ENCODE peak calls at places on chromosomes 7 and 10, in four cellular contexts. O is neural progenitor cell, Z is astrocyte, J is keratinocyte. U is an unnamed sample.

GRCh38 chr10:62766383-62766782 is 38.1 kb upstream of the ADO start:
- DNase-seq in O (no peak), Z (no peak), J (no peak), U (peak; percentile 59)

GRCh38 chr7:47215049-47215448 is 366.9 kb downstream of the TNS3 start:
- DNase-seq in O (no peak), Z (no peak), J (no peak), U (no peak)

GRCh38 chr10:43983405-43983804 is 334.7 kb upstream of the ZNF32 start:
- DNase-seq in O (no peak), Z (no peak), J (no peak), U (no peak)

GRCh38 chr7:43496596-43496995 is 86.3 kb upstream of the STK17A start:
- DNase-seq in O (no peak), Z (no peak), J (no peak), U (no peak)

GRCh38 chr10:15461353-15462108 is 90.4 kb upstream of the FAM171A1 start:
- DNase-seq in O (no peak), Z (no peak), J (no peak), U (peak; percentile 38)

GRCh38 chr10:96835826-96836365 is 3.8 kb downstream of the LCOR start:
- DNase-seq in O (no peak), Z (no peak), J (no peak), U (peak; percentile 25)

GRCh38 chr7:92325850-92326249 is 80.1 kb downstream of the ANKIB1 start:
- DNase-seq in O (no peak), Z (no peak), J (no peak), U (no peak)

GRCh38 chr7:146129296-146129695 is 12.7 kb downstream of the CNTNAP2 start:
- DNase-seq in O (peak; percentile 30), Z (no peak), J (no peak), U (no peak)

GRCh38 chr7:37642028-37642540 is 41.5 kb upstream of the GPR141 start:
- DNase-seq in O (peak; percentile 10), Z (no peak), J (no peak), U (no peak)

GRCh38 chr7:111091623-111092370 is 870 bp downstream of the LRRN3 start:
- DNase-seq in O (peak; percentile 79), Z (no peak), J (no peak), U (no peak)

GRCh38 chr10:125554016-125554703 is 128.8 kb downstream of the TEX36 start:
- DNase-seq in O (no peak), Z (no peak), J (no peak), U (no peak)

GRCh38 chr7:34073676-34074075 is 168.3 kb downstream of the BMPER start:
- DNase-seq in O (no peak), Z (no peak), J (no peak), U (no peak)

GRCh38 chr10:88114368-88114767 is 250.9 kb downstream of the PTEN start:
- DNase-seq in O (peak; percentile 45), Z (no peak), J (no peak), U (peak; percentile 60)

GRCh38 chr10:71812016-71812912 is 38.8 kb downstream of the PSAP start:
- DNase-seq in O (peak; percentile 66), Z (no peak), J (no peak), U (peak; percentile 81)

GRCh38 chr10:69847883-69848282 is 46.2 kb downstream of the COL13A1 start:
- DNase-seq in O (no peak), Z (no peak), J (no peak), U (no peak)

DNA sequence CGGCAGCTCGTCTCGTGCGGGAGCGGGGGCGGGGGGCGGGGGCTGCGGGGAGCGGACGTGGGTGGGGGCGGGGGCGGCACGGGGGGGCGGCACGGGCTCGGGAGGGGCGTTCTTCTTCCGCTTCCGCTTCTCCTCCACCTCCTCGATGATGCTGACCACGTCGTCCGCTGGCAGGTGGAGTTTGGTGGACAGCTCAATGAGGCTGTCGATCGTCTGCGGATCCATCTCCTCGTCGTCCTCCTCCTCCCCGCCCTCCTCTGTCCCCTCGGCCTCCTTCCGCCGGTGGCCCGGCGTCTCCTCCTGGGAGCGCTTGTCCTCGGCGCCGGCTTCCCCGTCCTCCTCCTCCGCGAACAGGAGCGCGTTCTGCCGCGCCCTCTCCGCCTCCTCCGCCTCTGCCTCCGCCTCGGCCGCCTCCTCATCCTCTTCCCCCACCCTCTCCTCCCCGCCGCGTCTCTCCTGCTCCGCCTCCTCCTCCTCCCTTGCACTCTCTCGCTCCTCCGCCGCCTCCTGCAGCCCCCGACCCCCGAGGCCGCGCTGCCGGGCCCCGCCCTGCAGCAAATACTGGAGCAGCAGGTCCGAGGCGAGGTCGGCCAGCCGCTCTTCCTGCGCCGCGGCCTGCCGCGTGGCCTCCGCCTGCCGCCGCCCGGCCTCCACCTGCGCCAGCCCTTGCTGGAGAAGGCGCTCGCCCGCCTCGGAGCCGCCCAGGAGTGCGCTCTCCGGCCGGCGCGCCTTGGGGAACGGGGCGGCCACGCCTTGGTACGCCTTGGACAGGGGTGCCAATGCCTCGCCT is 1.9 kb downstream of the VGF start:
- DNase-seq in O (peak; percentile 63), Z (no peak), J (no peak), U (no peak)
- TF ChIP-seq EZH2 in O (no peak), Z (peak; percentile 91), J (no peak), U (no peak)

GRCh38 chr7:112517487-112517886 is 36.7 kb downstream of the LSMEM1 start:
- DNase-seq in O (no peak), Z (no peak), J (no peak), U (no peak)

GRCh38 chr7:112523871-112524270 is 43.1 kb downstream of the LSMEM1 start:
- DNase-seq in O (no peak), Z (no peak), J (no peak), U (no peak)

GRCh38 chr7:112520787-112521186 is 40.0 kb downstream of the LSMEM1 start:
- DNase-seq in O (no peak), Z (no peak), J (no peak), U (no peak)

GRCh38 chr7:112515989-112516388 is 35.2 kb downstream of the LSMEM1 start:
- DNase-seq in O (no peak), Z (no peak), J (no peak), U (no peak)

GRCh38 chr7:112521942-112522341 is 41.2 kb downstream of the LSMEM1 start:
- DNase-seq in O (no peak), Z (no peak), J (no peak), U (no peak)
- TF ChIP-seq EZH2 in O (no peak), Z (no peak), J (no peak), U (no peak)

DNA sequence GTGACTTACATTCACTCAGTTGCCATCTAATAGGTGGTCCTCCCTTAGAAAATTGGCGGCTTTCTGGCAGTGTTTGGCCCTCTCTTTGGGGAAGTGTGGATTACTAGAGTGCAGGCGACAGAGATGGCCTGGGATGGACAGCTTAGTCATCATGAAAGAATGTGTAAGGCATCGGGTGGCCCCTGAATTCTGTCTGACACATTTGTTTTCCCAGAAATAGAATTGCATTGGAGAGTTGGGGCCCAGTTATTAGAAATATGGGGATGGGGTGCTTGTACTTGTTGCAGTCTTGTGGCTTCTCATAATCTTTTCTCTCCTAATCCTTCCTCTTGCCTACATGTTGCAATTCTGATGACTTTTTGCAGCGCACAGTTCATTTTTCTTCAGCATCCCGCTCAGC is 13.8 kb downstream of the TCF7L2 start:
- DNase-seq in O (no peak), Z (no peak), J (no peak), U (peak; percentile 26)
- TF ChIP-seq EZH2 in O (no peak), Z (no peak), J (no peak), U (no peak)

GRCh38 chr7:28409716-28410627 is 2.3 kb upstream of the CREB5 start:
- DNase-seq in O (peak; percentile 75), Z (peak; percentile 23), J (no peak), U (peak; percentile 63)
- TF ChIP-seq EZH2 in O (peak; percentile 65), Z (no peak), J (peak; percentile 87), U (peak; percentile 9)

DNA sequence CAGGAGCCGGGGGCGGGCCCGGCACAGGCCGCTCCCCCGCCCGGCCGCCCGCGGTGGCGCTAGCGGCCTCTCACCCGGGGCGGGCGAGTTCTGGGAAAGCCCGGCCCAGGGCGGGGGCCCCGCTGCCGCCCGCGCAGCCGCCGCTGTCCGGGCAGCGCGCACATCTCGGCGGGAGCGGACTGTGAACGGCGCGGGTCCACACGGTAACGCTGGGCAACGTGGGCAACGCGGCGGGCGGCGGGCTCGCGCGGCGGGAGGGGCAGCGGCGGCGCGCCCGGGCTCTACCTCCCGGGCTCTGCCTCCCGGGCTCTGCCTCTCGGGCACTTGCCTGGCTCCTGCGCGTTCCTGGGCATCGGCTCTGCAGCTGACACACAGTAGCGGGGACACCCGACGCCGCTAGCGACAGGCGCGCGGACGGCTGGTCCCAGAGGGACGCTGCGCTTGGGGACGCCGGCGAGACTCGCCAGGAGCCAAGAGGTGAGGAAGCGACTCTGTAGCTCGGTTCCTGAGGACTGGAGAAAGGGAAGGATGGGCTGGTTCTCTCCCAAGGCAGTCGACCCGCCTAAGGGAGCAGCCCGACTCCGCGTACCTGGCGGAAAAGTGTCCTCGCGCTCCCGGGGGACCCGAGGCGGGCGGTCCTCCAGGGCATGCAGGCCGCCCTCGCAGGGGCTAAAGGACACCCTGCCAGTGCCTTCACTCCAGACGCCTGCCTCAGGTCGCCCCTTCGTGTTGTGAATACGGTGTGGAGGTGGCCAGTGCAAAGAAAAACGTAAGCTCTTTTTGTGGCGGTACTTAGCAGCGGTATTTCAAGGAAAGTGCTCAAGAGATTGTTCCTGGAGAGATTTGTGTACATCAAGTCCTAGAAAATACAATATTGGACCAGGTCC is at the start of gene PLCE1:
- DNase-seq in O (peak; percentile 80), Z (no peak), J (no peak), U (peak; percentile 89)
- TF ChIP-seq EZH2 in O (peak; percentile 73), Z (peak; percentile 21), J (peak; percentile 98), U (no peak)

GRCh38 chr7:155807805-155808550 is 4.3 kb downstream of the SHH start:
- DNase-seq in O (no peak), Z (no peak), J (no peak), U (peak; percentile 84)

GRCh38 chr7:155808551-155809331 is 3.5 kb downstream of the SHH start:
- DNase-seq in O (peak; percentile 73), Z (no peak), J (no peak), U (peak; percentile 73)

GRCh38 chr7:155806096-155806871 is 6.0 kb downstream of the SHH start:
- DNase-seq in O (peak; percentile 61), Z (no peak), J (no peak), U (no peak)

GRCh38 chr7:155805826-155806095 is 6.5 kb downstream of the SHH start:
- DNase-seq in O (no peak), Z (no peak), J (no peak), U (no peak)

GRCh38 chr7:155807013-155807804 is 5.1 kb downstream of the SHH start:
- DNase-seq in O (peak; percentile 61), Z (no peak), J (no peak), U (peak; percentile 65)
- TF ChIP-seq EZH2 in O (peak; percentile 47), Z (peak; percentile 17), J (no peak), U (no peak)